ENCODE peak calls at places on chromosomes 1 and 21, in seven cellular contexts. One of them, this sample, is unnamed.
A peak's percentile ranks its signal among the peaks of the same experiment; 100 is the strongest.

GRCh38 chr1:30537279-30537678 is 186.1 kb downstream of the MATN1 start:
- DNase-seq in IMR-90: no peak
- DNase-seq in mesendoderm: no peak
- DNase-seq in H1: no peak
- DNase-seq in H9: no peak
- DNase-seq in trophoblast cell: no peak
- DNase-seq in mesenchymal stem cell: no peak
- DNase-seq in this sample: no peak

GRCh38 chr1:44985747-44986359 is 542 bp downstream of the EIF2B3 start:
- DNase-seq in IMR-90: peak; percentile 8
- DNase-seq in mesendoderm: no peak
- DNase-seq in H1: no peak
- DNase-seq in H9: no peak
- DNase-seq in trophoblast cell: peak; percentile 77
- DNase-seq in mesenchymal stem cell: no peak
- DNase-seq in this sample: no peak

GRCh38 chr1:234912541-234913312 is 215.9 kb downstream of the TOMM20 start:
- DNase-seq in IMR-90: no peak
- DNase-seq in mesendoderm: no peak
- DNase-seq in H1: no peak
- DNase-seq in H9: peak; percentile 43
- DNase-seq in trophoblast cell: no peak
- DNase-seq in mesenchymal stem cell: no peak
- DNase-seq in this sample: no peak

GRCh38 chr1:76288758-76289483 is 214.4 kb downstream of the ST6GALNAC3 start:
- DNase-seq in IMR-90: no peak
- DNase-seq in mesendoderm: no peak
- DNase-seq in H1: no peak
- DNase-seq in H9: no peak
- DNase-seq in trophoblast cell: no peak
- DNase-seq in mesenchymal stem cell: no peak
- DNase-seq in this sample: no peak

GRCh38 chr1:1259540-1259939 is 13.0 kb upstream of the C1QTNF12 start:
- DNase-seq in IMR-90: no peak
- DNase-seq in mesendoderm: no peak
- DNase-seq in H1: no peak
- DNase-seq in H9: no peak
- DNase-seq in trophoblast cell: no peak
- DNase-seq in mesenchymal stem cell: no peak
- DNase-seq in this sample: no peak

GRCh38 chr1:247182994-247183393 is 11.2 kb upstream of the ZNF124 start:
- DNase-seq in IMR-90: no peak
- DNase-seq in mesendoderm: no peak
- DNase-seq in H1: no peak
- DNase-seq in H9: no peak
- DNase-seq in trophoblast cell: no peak
- DNase-seq in mesenchymal stem cell: no peak
- DNase-seq in this sample: no peak

GRCh38 chr1:7671146-7671465 is 100.0 kb upstream of the VAMP3 start:
- DNase-seq in IMR-90: no peak
- DNase-seq in mesendoderm: no peak
- DNase-seq in H1: no peak
- DNase-seq in H9: no peak
- DNase-seq in trophoblast cell: no peak
- DNase-seq in mesenchymal stem cell: no peak
- DNase-seq in this sample: no peak

GRCh38 chr1:241317676-241318075 is 39.3 kb downstream of the RGS7 start:
- DNase-seq in IMR-90: no peak
- DNase-seq in mesendoderm: no peak
- DNase-seq in H1: no peak
- DNase-seq in H9: no peak
- DNase-seq in trophoblast cell: no peak
- DNase-seq in mesenchymal stem cell: no peak
- DNase-seq in this sample: no peak

GRCh38 chr1:38194486-38194885 is 147.9 kb upstream of the POU3F1 start:
- DNase-seq in IMR-90: no peak
- DNase-seq in mesendoderm: peak; percentile 9
- DNase-seq in H1: no peak
- DNase-seq in H9: no peak
- DNase-seq in trophoblast cell: no peak
- DNase-seq in mesenchymal stem cell: no peak
- DNase-seq in this sample: no peak

GRCh38 chr1:200903793-200904192 is 9.1 kb downstream of the INAVA start:
- DNase-seq in IMR-90: no peak
- DNase-seq in mesendoderm: no peak
- DNase-seq in H1: no peak
- DNase-seq in H9: no peak
- DNase-seq in trophoblast cell: no peak
- DNase-seq in mesenchymal stem cell: no peak
- DNase-seq in this sample: no peak
- H2AK5ac ChIP-seq in IMR-90: no peak overlapping the region
- H2AK5ac ChIP-seq in mesendoderm: no peak overlapping the region
- H2AK5ac ChIP-seq in H1: no peak overlapping the region
- H2AK5ac ChIP-seq in H9: no peak overlapping the region
- H2AK5ac ChIP-seq in trophoblast cell: no peak overlapping the region
- H2AK5ac ChIP-seq in mesenchymal stem cell: no peak overlapping the region
- H2AK5ac ChIP-seq in this sample: no peak overlapping the region

GRCh38 chr21:17780539-17780938 is 38.6 kb downstream of the C21orf91 start:
- DNase-seq in IMR-90: no peak
- DNase-seq in mesendoderm: peak; percentile 8
- DNase-seq in H1: no peak
- DNase-seq in H9: no peak
- DNase-seq in trophoblast cell: peak; percentile 65
- DNase-seq in mesenchymal stem cell: no peak
- DNase-seq in this sample: no peak

GRCh38 chr21:17783003-17783402 is 36.2 kb downstream of the C21orf91 start:
- DNase-seq in IMR-90: no peak
- DNase-seq in mesendoderm: no peak
- DNase-seq in H1: no peak
- DNase-seq in H9: no peak
- DNase-seq in trophoblast cell: no peak
- DNase-seq in mesenchymal stem cell: no peak
- DNase-seq in this sample: no peak

GRCh38 chr21:17783816-17784598 is 35.1 kb downstream of the C21orf91 start:
- DNase-seq in IMR-90: no peak
- DNase-seq in mesendoderm: no peak
- DNase-seq in H1: no peak
- DNase-seq in H9: no peak
- DNase-seq in trophoblast cell: no peak
- DNase-seq in mesenchymal stem cell: no peak
- DNase-seq in this sample: no peak

GRCh38 chr21:17781524-17781923 is 37.6 kb downstream of the C21orf91 start:
- DNase-seq in IMR-90: no peak
- DNase-seq in mesendoderm: peak; percentile 5
- DNase-seq in H1: no peak
- DNase-seq in H9: no peak
- DNase-seq in trophoblast cell: no peak
- DNase-seq in mesenchymal stem cell: no peak
- DNase-seq in this sample: no peak

GRCh38 chr21:17782051-17782450 is 37.1 kb downstream of the C21orf91 start:
- DNase-seq in IMR-90: no peak
- DNase-seq in mesendoderm: no peak
- DNase-seq in H1: no peak
- DNase-seq in H9: no peak
- DNase-seq in trophoblast cell: peak; percentile 31
- DNase-seq in mesenchymal stem cell: no peak
- DNase-seq in this sample: no peak
- H2AK5ac ChIP-seq in IMR-90: no peak overlapping the region
- H2AK5ac ChIP-seq in mesendoderm: no peak overlapping the region
- H2AK5ac ChIP-seq in H1: no peak overlapping the region
- H2AK5ac ChIP-seq in H9: no peak overlapping the region
- H2AK5ac ChIP-seq in trophoblast cell: no peak overlapping the region
- H2AK5ac ChIP-seq in mesenchymal stem cell: no peak overlapping the region
- H2AK5ac ChIP-seq in this sample: no peak overlapping the region

GRCh38 chr21:43663033-43663432 is 3.7 kb downstream of the RRP1B start:
- DNase-seq in IMR-90: no peak
- DNase-seq in mesendoderm: no peak
- DNase-seq in H1: no peak
- DNase-seq in H9: no peak
- DNase-seq in trophoblast cell: no peak
- DNase-seq in mesenchymal stem cell: no peak
- DNase-seq in this sample: no peak
- H2AK5ac ChIP-seq in IMR-90: no peak overlapping the region
- H2AK5ac ChIP-seq in mesendoderm: no peak overlapping the region
- H2AK5ac ChIP-seq in H1: no peak overlapping the region
- H2AK5ac ChIP-seq in H9: no peak overlapping the region
- H2AK5ac ChIP-seq in trophoblast cell: no peak overlapping the region
- H2AK5ac ChIP-seq in mesenchymal stem cell: no peak overlapping the region
- H2AK5ac ChIP-seq in this sample: no peak overlapping the region

DNA sequence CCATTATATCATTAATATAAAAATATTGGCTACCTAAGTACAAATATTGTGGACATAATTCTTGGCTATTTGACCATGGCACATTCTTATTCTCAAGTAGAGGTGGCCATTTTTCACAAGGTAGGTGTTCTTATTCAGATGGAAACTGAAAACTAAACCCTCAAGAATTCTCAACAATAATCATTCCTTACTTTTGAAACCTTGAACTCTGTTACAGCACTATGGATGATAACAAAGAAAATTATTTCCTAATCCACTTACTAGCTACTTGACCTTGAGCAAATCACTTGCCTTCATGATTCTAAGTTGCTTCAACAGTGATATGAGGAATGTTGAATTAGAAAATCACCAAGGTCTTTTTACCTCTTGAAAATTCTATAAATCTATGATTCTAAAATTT is 482.2 kb downstream of the PTPRC start:
- DNase-seq in IMR-90: no peak
- DNase-seq in mesendoderm: no peak
- DNase-seq in H1: no peak
- DNase-seq in H9: no peak
- DNase-seq in trophoblast cell: no peak
- DNase-seq in mesenchymal stem cell: no peak
- DNase-seq in this sample: no peak
- H2AK5ac ChIP-seq in IMR-90: no peak overlapping the region
- H2AK5ac ChIP-seq in mesendoderm: no peak overlapping the region
- H2AK5ac ChIP-seq in H1: no peak overlapping the region
- H2AK5ac ChIP-seq in H9: no peak overlapping the region
- H2AK5ac ChIP-seq in trophoblast cell: no peak overlapping the region
- H2AK5ac ChIP-seq in mesenchymal stem cell: no peak overlapping the region
- H2AK5ac ChIP-seq in this sample: no peak overlapping the region

GRCh38 chr1:107919953-107920352 is 45.0 kb downstream of the VAV3 start:
- DNase-seq in IMR-90: no peak
- DNase-seq in mesendoderm: no peak
- DNase-seq in H1: no peak
- DNase-seq in H9: no peak
- DNase-seq in trophoblast cell: no peak
- DNase-seq in mesenchymal stem cell: no peak
- DNase-seq in this sample: no peak

GRCh38 chr1:107920578-107920977 is 44.4 kb downstream of the VAV3 start:
- DNase-seq in IMR-90: no peak
- DNase-seq in mesendoderm: no peak
- DNase-seq in H1: no peak
- DNase-seq in H9: no peak
- DNase-seq in trophoblast cell: no peak
- DNase-seq in mesenchymal stem cell: no peak
- DNase-seq in this sample: no peak

GRCh38 chr1:107926436-107927080 is 38.4 kb downstream of the VAV3 start:
- DNase-seq in IMR-90: no peak
- DNase-seq in mesendoderm: no peak
- DNase-seq in H1: no peak
- DNase-seq in H9: no peak
- DNase-seq in trophoblast cell: peak; percentile 16
- DNase-seq in mesenchymal stem cell: peak; percentile 18
- DNase-seq in this sample: no peak

GRCh38 chr1:107925565-107925964 is 39.4 kb downstream of the VAV3 start:
- DNase-seq in IMR-90: no peak
- DNase-seq in mesendoderm: no peak
- DNase-seq in H1: no peak
- DNase-seq in H9: no peak
- DNase-seq in trophoblast cell: no peak
- DNase-seq in mesenchymal stem cell: no peak
- DNase-seq in this sample: no peak

GRCh38 chr1:107920999-107921398 is 44.0 kb downstream of the VAV3 start:
- DNase-seq in IMR-90: no peak
- DNase-seq in mesendoderm: no peak
- DNase-seq in H1: no peak
- DNase-seq in H9: no peak
- DNase-seq in trophoblast cell: no peak
- DNase-seq in mesenchymal stem cell: no peak
- DNase-seq in this sample: no peak
- H2AK5ac ChIP-seq in IMR-90: no peak overlapping the region
- H2AK5ac ChIP-seq in mesendoderm: no peak overlapping the region
- H2AK5ac ChIP-seq in H1: no peak overlapping the region
- H2AK5ac ChIP-seq in H9: no peak overlapping the region
- H2AK5ac ChIP-seq in trophoblast cell: no peak overlapping the region
- H2AK5ac ChIP-seq in mesenchymal stem cell: no peak overlapping the region
- H2AK5ac ChIP-seq in this sample: no peak overlapping the region